ENCODE peak calls at places on chromosomes 12 and 14, in five cellular contexts. T, H, P, U and Z are unnamed samples.
A peak's percentile ranks its signal among the peaks of the same experiment; 100 is the strongest.

GRCh38 chr12:45730842-45731336 is 1.4 kb downstream of the ARID2 start:
- DNase-seq in T (peak; percentile 44), H (peak; percentile 60), P (no peak), U (no peak), Z (no peak)

GRCh38 chr12:19230299-19230866 is 100.8 kb downstream of the PLEKHA5 start:
- DNase-seq in T (no peak), H (no peak), P (no peak), U (no peak), Z (no peak)

GRCh38 chr14:101554991-101555668 is 6.2 kb upstream of the DIO3 start:
- DNase-seq in T (no peak), H (peak; percentile 14), P (no peak), U (no peak), Z (no peak)

GRCh38 chr14:44396226-44396625 is 110.9 kb downstream of the FSCB start:
- DNase-seq in T (no peak), H (no peak), P (no peak), U (no peak), Z (no peak)

GRCh38 chr12:103169-103981 is 36.8 kb downstream of the IQSEC3 start:
- DNase-seq in T (peak; percentile 80), H (no peak), P (no peak), U (peak; percentile 61), Z (peak; percentile 90)

GRCh38 chr14:105093426-105094192 is 28.4 kb upstream of the GPR132 start:
- DNase-seq in T (peak; percentile 78), H (peak; percentile 20), P (peak; percentile 43), U (peak; percentile 68), Z (peak; percentile 94)

GRCh38 chr12:103865151-103865730 is 24.2 kb upstream of the NT5DC3 start:
- DNase-seq in T (no peak), H (no peak), P (no peak), U (no peak), Z (no peak)

GRCh38 chr12:21851151-21851550 is 76.6 kb upstream of the KCNJ8 start:
- DNase-seq in T (no peak), H (no peak), P (no peak), U (no peak), Z (no peak)

GRCh38 chr12:113136128-113136989 is 798 bp upstream of the RASAL1 start:
- DNase-seq in T (peak; percentile 51), H (no peak), P (no peak), U (no peak), Z (peak; percentile 55)

GRCh38 chr12:104748790-104749189 is 209.3 kb downstream of the SLC41A2 start:
- DNase-seq in T (no peak), H (no peak), P (no peak), U (no peak), Z (no peak)

GRCh38 chr14:74713395-74713735 is 421 bp downstream of the FCF1 start:
- DNase-seq in T (no peak), H (no peak), P (no peak), U (no peak), Z (no peak)

GRCh38 chr14:103728721-103729120 is 13.1 kb downstream of the ZFYVE21 start:
- DNase-seq in T (no peak), H (no peak), P (no peak), U (no peak), Z (no peak)

GRCh38 chr14:51828017-51828797 is 32.2 kb upstream of the GNG2 start:
- DNase-seq in T (no peak), H (no peak), P (peak; percentile 74), U (no peak), Z (no peak)

GRCh38 chr12:132286912-132287311 is 42.5 kb downstream of the GALNT9 start:
- DNase-seq in T (no peak), H (peak; percentile 39), P (no peak), U (no peak), Z (no peak)

GRCh38 chr14:95341115-95341514 is 21.4 kb upstream of the CLMN start:
- DNase-seq in T (no peak), H (no peak), P (no peak), U (no peak), Z (no peak)

GRCh38 chr12:114913871-114914801 is 230.2 kb upstream of the TBX3 start:
- DNase-seq in T (no peak), H (no peak), P (no peak), U (no peak), Z (no peak)

GRCh38 chr12:553216-554000 is 93.7 kb downstream of the B4GALNT3 start:
- DNase-seq in T (no peak), H (no peak), P (no peak), U (no peak), Z (no peak)

DNA sequence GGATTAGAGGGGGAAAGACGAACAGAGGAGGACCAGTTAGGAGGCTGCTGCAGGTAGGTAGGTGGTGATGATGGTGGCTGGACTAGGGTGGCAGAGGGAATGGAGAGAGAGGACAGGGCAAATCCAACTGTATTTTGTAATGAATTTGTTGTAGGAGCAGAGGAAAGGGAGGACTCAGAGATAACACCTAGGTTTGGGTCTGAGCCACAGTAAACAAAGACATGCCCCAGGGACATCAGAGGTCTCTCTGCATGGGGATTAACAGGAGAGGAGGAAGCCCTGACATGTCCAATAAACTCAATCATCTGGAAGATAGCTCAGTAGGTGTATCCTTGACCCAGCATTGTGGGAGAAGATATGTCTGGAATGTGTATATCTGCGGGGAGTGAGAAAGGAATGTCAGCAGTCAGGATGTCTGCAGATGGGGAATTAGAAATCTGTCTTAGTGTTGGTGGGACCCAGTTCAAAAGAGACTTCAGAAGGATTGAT is 4.7 kb upstream of the SLC48A1 start:
- DNase-seq in T (peak; percentile 25), H (peak; percentile 86), P (no peak), U (no peak), Z (peak; percentile 62)
- TF ChIP-seq CREB1 in T (no peak), H (no peak), P (no peak), U (no peak), Z (no peak)

DNA sequence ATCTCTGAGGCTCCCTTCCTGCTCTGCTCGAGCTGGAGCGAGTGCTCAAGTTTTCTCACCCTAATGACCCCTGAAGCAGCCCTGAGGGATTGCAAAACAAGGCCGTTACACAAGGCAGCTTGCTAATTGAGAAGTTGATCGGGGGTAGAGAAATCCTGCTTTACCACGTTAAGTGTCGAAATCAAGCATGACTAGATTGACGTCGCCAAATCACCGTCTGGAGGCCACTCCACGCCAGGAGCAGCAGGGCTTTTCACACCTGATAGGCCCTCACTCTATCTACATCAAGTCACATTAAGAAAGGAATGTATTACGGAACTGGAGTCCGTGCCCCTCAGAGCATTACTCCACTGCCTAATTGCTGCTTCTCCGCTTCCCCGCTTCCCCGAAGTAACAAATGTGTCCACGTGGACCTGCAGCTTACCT is 32.3 kb downstream of the LMO3 start:
- DNase-seq in T (no peak), H (peak; percentile 18), P (no peak), U (no peak), Z (peak; percentile 72)
- H3K4me3 ChIP-seq in T (no peak overlapping the region), H (no peak overlapping the region), P (no peak overlapping the region), U (no peak overlapping the region), Z (no peak overlapping the region)

DNA sequence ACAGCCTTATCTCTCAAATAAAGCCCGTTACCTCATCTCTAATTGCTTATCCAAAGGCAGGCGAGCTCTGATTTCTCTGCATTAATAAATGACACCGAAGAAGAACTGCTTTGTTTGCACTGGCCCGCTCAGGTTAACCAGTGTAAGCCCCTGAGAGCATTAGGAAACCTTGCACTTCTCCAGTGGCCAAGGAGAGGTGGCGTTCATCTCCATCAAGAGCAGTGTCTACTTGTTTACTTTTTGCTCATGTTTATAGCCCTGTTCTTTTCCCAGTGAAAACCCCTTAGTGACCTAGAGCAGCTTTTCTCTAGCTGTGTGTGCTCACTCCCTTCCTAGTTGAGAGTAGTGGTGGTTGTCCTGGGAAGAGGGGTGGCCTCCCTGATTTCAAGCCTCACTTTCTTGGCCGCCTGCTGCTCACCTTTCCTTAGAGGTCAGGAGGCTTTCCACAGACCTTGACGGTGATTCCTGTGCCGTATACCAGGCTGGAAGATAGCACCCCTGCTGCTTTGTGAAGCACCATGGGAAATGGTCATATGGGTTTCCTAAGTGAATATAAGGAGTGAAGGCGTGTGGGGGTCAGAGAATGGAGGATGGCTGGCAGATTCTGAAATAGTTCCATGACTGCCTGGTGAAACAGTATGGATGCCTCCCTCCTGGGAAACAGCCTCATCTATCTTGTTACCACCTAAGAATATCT is 16.6 kb downstream of the FBXW8 start:
- DNase-seq in T (no peak), H (no peak), P (no peak), U (no peak), Z (no peak)
- TF ChIP-seq CREB1 in T (no peak), H (no peak), P (no peak), U (no peak), Z (no peak)

DNA sequence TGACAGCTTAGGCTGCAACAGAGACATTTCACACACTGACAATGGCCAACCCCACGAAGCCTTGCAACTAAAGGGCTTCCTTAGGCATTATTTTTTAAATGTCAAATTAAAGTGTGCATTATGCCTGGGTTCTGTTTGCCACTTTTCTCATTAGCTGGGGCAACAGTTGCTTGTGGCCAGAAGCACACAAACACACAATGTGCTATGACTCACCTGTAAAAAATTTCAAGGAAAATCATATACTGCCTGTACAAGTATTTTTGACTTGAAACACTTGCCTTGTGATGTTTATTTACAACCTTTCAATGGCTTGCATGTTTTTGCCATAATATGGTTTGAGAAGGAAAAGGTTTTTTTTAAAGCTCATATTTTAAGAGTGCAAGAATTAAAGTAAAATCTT is 1.9 kb downstream of the NTN4 start:
- DNase-seq in T (no peak), H (no peak), P (no peak), U (no peak), Z (no peak)
- H3K4me3 ChIP-seq in T (no peak overlapping the region), H (no peak overlapping the region), P (no peak overlapping the region), U (no peak overlapping the region), Z (peak overlapping the region; percentile 92)

GRCh38 chr12:66409195-66409871 is 107.0 kb downstream of the HELB start:
- DNase-seq in T (peak; percentile 57), H (peak; percentile 34), P (no peak), U (peak; percentile 33), Z (peak; percentile 84)
- TF ChIP-seq CREB1 in T (no peak), H (no peak), P (no peak), U (no peak), Z (no peak)

GRCh38 chr12:118737985-118738540 is 243.3 kb upstream of the SRRM4 start:
- DNase-seq in T (no peak), H (no peak), P (no peak), U (no peak), Z (no peak)

GRCh38 chr12:118743896-118744700 is 237.2 kb upstream of the SRRM4 start:
- DNase-seq in T (no peak), H (no peak), P (no peak), U (no peak), Z (no peak)

GRCh38 chr12:118742426-118742825 is 238.9 kb upstream of the SRRM4 start:
- DNase-seq in T (no peak), H (no peak), P (no peak), U (no peak), Z (no peak)

GRCh38 chr12:118746176-118746575 is 235.2 kb upstream of the SRRM4 start:
- DNase-seq in T (no peak), H (no peak), P (no peak), U (no peak), Z (no peak)

DNA sequence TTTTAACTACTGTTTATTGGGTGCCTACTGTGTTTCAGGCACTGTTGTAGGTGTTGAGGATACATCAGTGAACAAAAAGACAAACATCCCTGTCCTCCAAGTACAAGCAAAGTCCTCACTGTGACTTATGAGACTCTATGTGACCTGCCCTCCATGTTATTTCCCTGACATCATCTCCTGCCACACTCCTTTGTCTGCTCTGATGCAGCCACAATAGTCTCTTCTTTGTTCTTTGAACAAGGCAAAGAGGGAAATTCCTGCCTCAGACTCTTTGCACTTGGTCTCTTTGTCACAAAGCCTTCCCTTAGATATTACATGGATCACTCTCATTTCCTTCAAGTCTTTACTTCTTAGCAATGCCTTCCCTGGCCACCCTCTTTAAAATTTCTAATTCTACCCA is 240.1 kb upstream of the SRRM4 start:
- DNase-seq in T (no peak), H (no peak), P (no peak), U (no peak), Z (peak; percentile 25)
- H3K4me3 ChIP-seq in T (no peak overlapping the region), H (no peak overlapping the region), P (no peak overlapping the region), U (no peak overlapping the region), Z (no peak overlapping the region)